ENCODE peak calls at places on chromosomes 5 and 9, in ten cellular contexts. C is esophagus muscularis mucosa, H is sigmoid colon, U is HCT116, I is ovary, Z is right lobe of liver, E is NB4, O is esophagus squamous epithelium, R is spleen, K is endothelial cell of umbilical vein. Q is an unnamed sample.
A peak's percentile ranks its signal among the peaks of the same experiment; 100 is the strongest.

GRCh38 chr5:54552446-54552845 is 34.9 kb downstream of the SNX18 start:
- DNase-seq in U (no peak), I (no peak), K (no peak), R (no peak), Z (no peak), C (peak; percentile 21), O (no peak), H (no peak), E (no peak), Q (no peak)

GRCh38 chr9:33297455-33297854 is 7.1 kb downstream of the NFX1 start:
- DNase-seq in E (peak; percentile 83), K (peak; percentile 40), R (peak; percentile 82), Z (peak; percentile 31), O (no peak), C (no peak), I (no peak), U (no peak), H (peak; percentile 71), Q (no peak)

GRCh38 chr5:132055808-132056609 is 4.4 kb upstream of the IL3 start:
- DNase-seq in H (peak; percentile 61), C (peak; percentile 82), E (peak; percentile 46), I (no peak), O (no peak), Z (no peak), U (no peak), R (peak; percentile 62), K (no peak), Q (no peak)

GRCh38 chr9:37621299-37621934 is 29.0 kb upstream of the TOMM5 start:
- DNase-seq in R (no peak), U (no peak), Z (no peak), O (no peak), H (no peak), I (no peak), K (no peak), E (no peak), C (no peak), Q (no peak)

GRCh38 chr9:79673614-79674013 is 101.8 kb downstream of the TLE4 start:
- DNase-seq in R (no peak), H (no peak), O (no peak), I (no peak), C (no peak), U (no peak), K (no peak), E (no peak), Z (no peak), Q (no peak)

GRCh38 chr5:76401801-76402250 is 1.3 kb upstream of the IQGAP2 start:
- DNase-seq in R (peak; percentile 81), I (no peak), K (no peak), E (peak; percentile 85), U (no peak), Z (peak; percentile 29), H (no peak), O (no peak), C (no peak), Q (no peak)

GRCh38 chr5:102718819-102719218 is 36.3 kb upstream of the PAM start:
- DNase-seq in I (no peak), U (no peak), K (no peak), R (no peak), C (no peak), H (no peak), Z (no peak), E (no peak), O (no peak), Q (no peak)

GRCh38 chr5:168920019-168920813 is 341.0 kb upstream of the PANK3 start:
- DNase-seq in E (peak; percentile 59), K (no peak), Z (no peak), C (no peak), R (no peak), H (no peak), U (no peak), O (no peak), I (no peak), Q (no peak)

GRCh38 chr5:11904270-11904906 is at the start of gene CTNND2:
- DNase-seq in O (no peak), U (no peak), K (peak; percentile 1), E (no peak), R (peak; percentile 76), I (no peak), H (no peak), C (no peak), Z (peak; percentile 21), Q (no peak)

GRCh38 chr9:36980148-36980974 is 53.7 kb downstream of the PAX5 start:
- DNase-seq in R (no peak), C (no peak), H (peak; percentile 3), U (peak; percentile 19), Z (no peak), K (no peak), E (peak; percentile 38), I (no peak), O (no peak), Q (no peak)

GRCh38 chr9:87099383-87099782 is 152.1 kb upstream of the GAS1 start:
- DNase-seq in O (no peak), I (no peak), U (no peak), H (no peak), Z (no peak), R (no peak), C (no peak), K (no peak), E (no peak), Q (no peak)

GRCh38 chr5:398475-399295 is 44.3 kb upstream of the EXOC3 start:
- DNase-seq in H (peak; percentile 57), O (no peak), K (no peak), Z (no peak), R (peak; percentile 74), E (peak; percentile 70), U (no peak), I (peak; percentile 33), C (peak; percentile 21), Q (no peak)

DNA sequence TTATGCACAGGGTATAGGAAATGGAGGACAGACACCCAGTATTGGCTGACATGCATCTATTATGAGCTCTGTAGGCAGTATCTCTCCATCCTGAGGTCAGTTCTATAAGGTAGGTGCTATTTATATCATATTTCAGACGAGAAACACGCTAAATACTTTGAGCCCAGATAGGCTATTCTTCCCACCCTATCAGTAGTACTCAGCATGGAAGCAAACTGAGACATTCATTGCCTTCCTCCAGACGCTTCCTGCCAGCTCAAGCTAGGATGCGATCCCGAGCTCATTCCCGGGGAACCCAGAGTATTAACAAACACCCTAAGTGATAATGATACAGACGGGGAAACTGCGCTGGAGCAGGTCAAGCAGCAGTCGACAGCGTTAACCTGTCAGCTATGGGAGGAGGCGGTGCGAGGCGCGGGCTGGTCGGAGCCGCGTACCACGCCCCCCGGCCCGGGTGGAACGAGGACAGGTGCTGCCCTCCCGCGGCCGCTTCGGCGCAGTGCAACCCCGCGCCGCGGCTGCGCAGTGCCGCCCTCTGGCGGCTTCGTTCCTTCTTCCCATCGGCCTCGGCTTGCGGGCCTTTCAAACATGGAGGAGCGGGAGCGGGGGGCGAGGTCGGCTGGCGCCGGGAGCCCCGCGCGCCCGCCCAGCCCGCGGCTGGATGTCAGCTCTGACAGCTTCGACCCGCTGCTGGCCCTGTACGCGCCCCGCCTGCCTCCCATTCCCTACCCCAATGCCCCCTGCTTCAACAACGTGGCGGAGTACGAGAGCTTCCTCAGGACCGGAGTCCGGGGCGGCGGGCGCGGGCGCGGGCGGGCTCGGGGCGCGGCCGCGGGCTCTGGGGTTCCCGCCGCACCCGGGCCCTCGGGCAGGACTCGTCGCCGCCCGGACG is at the start of gene LSM11:
- DNase-seq in H (peak; percentile 93), I (peak; percentile 81), C (peak; percentile 97), U (peak; percentile 66), E (peak; percentile 86), O (peak; percentile 40), R (peak; percentile 99), K (peak; percentile 93), Z (peak; percentile 93), Q (peak; percentile 89)
- TF ChIP-seq POLR2A in H (no peak), I (no peak), C (no peak), U (no peak), E (peak; percentile 33), O (no peak), R (no peak), K (no peak), Z (no peak), Q (peak; percentile 52)

GRCh38 chr5:180622910-180623309 is 26.5 kb downstream of the FLT4 start:
- DNase-seq in K (no peak), H (no peak), R (no peak), I (no peak), U (no peak), Z (no peak), O (no peak), C (no peak), E (no peak), Q (no peak)

GRCh38 chr5:180623844-180624243 is 25.6 kb downstream of the FLT4 start:
- DNase-seq in C (no peak), E (no peak), K (no peak), R (no peak), I (no peak), U (no peak), Z (no peak), O (no peak), H (no peak), Q (no peak)

GRCh38 chr5:180625125-180625790 is 24.1 kb downstream of the FLT4 start:
- DNase-seq in R (no peak), U (no peak), H (no peak), Z (no peak), K (no peak), I (no peak), E (no peak), C (no peak), O (no peak), Q (no peak)

GRCh38 chr5:180624630-180625029 is 24.8 kb downstream of the FLT4 start:
- DNase-seq in I (no peak), O (no peak), C (no peak), Z (no peak), H (no peak), E (no peak), U (no peak), K (no peak), R (no peak), Q (no peak)

DNA sequence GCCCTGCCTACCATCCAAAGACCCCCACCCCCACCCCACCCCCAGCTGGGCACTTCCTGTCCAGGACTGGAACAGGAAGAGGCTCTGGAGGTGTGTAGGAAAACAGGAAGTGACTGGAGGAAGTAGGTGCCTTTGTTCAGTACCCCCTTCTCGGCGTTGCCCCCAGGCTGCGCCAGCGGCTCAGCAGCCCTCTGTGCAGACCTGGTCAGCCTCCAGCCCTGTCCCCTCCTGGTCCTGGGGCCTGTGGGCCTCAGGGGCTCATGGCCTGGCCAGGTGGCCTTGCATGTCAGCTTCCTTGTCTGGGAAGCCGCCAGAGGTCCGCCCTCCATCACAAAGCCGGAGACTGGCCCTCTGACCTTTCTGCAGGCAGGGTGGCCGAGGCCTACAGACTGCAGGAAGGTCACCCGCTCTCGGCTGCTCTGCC is 26.0 kb downstream of the FLT4 start:
- DNase-seq in Z (no peak), K (peak; percentile 23), H (no peak), U (no peak), O (no peak), C (no peak), R (no peak), E (peak; percentile 36), I (no peak), Q (no peak)
- TF ChIP-seq POLR2A in Z (no peak), K (no peak), H (no peak), U (no peak), O (no peak), C (no peak), R (no peak), E (no peak), I (no peak), Q (no peak)

GRCh38 chr5:140690941-140691924 is at the start of the genes HARS1 and HARS2:
- DNase-seq in E (peak; percentile 96), H (peak; percentile 93), O (peak; percentile 55), U (peak; percentile 97), R (peak; percentile 96), I (peak; percentile 83), K (peak; percentile 94), Z (peak; percentile 90), C (peak; percentile 96), Q (peak; percentile 71)
- TF ChIP-seq POLR2A in E (peak; percentile 88), H (peak; percentile 61), O (no peak), U (peak; percentile 94), R (no peak), I (peak; percentile 37), K (peak; percentile 90), Z (peak; percentile 78), C (no peak), Q (peak; percentile 89)

GRCh38 chr5:83401122-83401620 is 70.4 kb upstream of the VCAN start:
- DNase-seq in Z (no peak), U (no peak), E (peak; percentile 53), I (no peak), C (no peak), O (no peak), R (no peak), H (no peak), K (no peak), Q (no peak)
- TF ChIP-seq POLR2A in Z (no peak), U (no peak), E (no peak), I (no peak), C (no peak), O (no peak), R (no peak), H (no peak), K (no peak), Q (no peak)

Q was measured in H54.